ENCODE peak calls at places on chromosomes 4 and X, in ten cellular contexts. H is colonic mucosa; V is AG09309; W is sigmoid colon; P is fibroblast of pulmonary artery; B is T-helper 9 cell; I is activated CD8-positive, alpha-beta memory T cell treated with anti-CD3 and anti-CD28 coated beads for 48 hours; Z is posterior cingulate gyrus; A is foreskin fibroblast; S is NCI-H345. Q is an unnamed sample.

GRCh38 chr4:76420901-76421581 is at the start of gene CCDC158:
- DNase-seq in H (peak), V (no peak), W (no peak), P (no peak), B (no peak), I (no peak), Z (no peak), A (no peak), S (peak), Q (no peak)

GRCh38 chr4:140359571-140360427 is 13.6 kb upstream of the SCOC start:
- DNase-seq in H (peak), V (peak), W (peak), P (peak), B (peak), I (peak), Z (peak), A (peak), S (peak), Q (peak)

GRCh38 chr4:156476359-156476758 is 495.2 kb downstream of the PDGFC start:
- DNase-seq in H (no peak), V (peak), W (no peak), P (peak), B (no peak), I (no peak), Z (no peak), A (peak), S (no peak), Q (no peak)

GRCh38 chrX:130028196-130028595 is 45.8 kb downstream of the BCORL1 start:
- DNase-seq in H (peak), V (peak), W (no peak), P (peak), B (peak), I (peak), Z (no peak), A (peak), S (no peak), Q (peak)

GRCh38 chrX:66677430-66677829 is 38.6 kb upstream of the EDA2R start:
- DNase-seq in H (no peak), V (no peak), W (no peak), P (peak), B (no peak), I (no peak), Z (no peak), A (peak), S (no peak), Q (no peak)

GRCh38 chrX:2767631-2768455 is 16.0 kb downstream of the XG start:
- DNase-seq in H (peak), V (no peak), W (peak), P (peak), B (no peak), I (no peak), Z (no peak), A (peak), S (no peak), Q (no peak)

GRCh38 chr4:6268650-6269399 is 825 bp upstream of the WFS1 start:
- DNase-seq in H (no peak), V (no peak), W (no peak), P (no peak), B (no peak), I (no peak), Z (no peak), A (no peak), S (no peak), Q (no peak)

GRCh38 chrX:11557120-11557519 is 108.6 kb downstream of the ARHGAP6 start:
- DNase-seq in H (no peak), V (peak), W (no peak), P (peak), B (no peak), I (no peak), Z (no peak), A (peak), S (no peak), Q (no peak)

GRCh38 chrX:41441934-41442823 is 5.0 kb upstream of the NYX start:
- DNase-seq in H (peak), V (peak), W (peak), P (peak), B (peak), I (peak), Z (peak), A (peak), S (peak), Q (peak)

GRCh38 chrX:28408017-28408723 is 179.1 kb upstream of the IL1RAPL1 start:
- DNase-seq in H (no peak), V (no peak), W (no peak), P (no peak), B (no peak), I (no peak), Z (no peak), A (no peak), S (no peak), Q (no peak)

GRCh38 chrX:135191838-135192237 is 20.6 kb upstream of the CT55 start:
- DNase-seq in H (no peak), V (no peak), W (no peak), P (no peak), B (no peak), I (no peak), Z (no peak), A (no peak), S (no peak), Q (no peak)

GRCh38 chrX:47366051-47366722 is 4.2 kb upstream of the ZNF157 start:
- DNase-seq in H (peak), V (no peak), W (peak), P (peak), B (peak), I (peak), Z (peak), A (peak), S (peak), Q (peak)

GRCh38 chrX:86604620-86605019 is 456.4 kb downstream of the DACH2 start:
- DNase-seq in H (no peak), V (no peak), W (no peak), P (no peak), B (no peak), I (no peak), Z (no peak), A (no peak), S (no peak), Q (no peak)

GRCh38 chr4:123125477-123125876 is 203.1 kb upstream of the NUDT6 start:
- DNase-seq in H (no peak), V (no peak), W (no peak), P (no peak), B (no peak), I (no peak), Z (no peak), A (no peak), S (no peak), Q (no peak)

GRCh38 chr4:48341776-48342558 is 638 bp downstream of the SLAIN2 start:
- DNase-seq in H (peak), V (no peak), W (peak), P (peak), B (peak), I (peak), Z (peak), A (no peak), S (peak), Q (peak)

GRCh38 chr4:62709618-62710252 is 1509.6 kb downstream of the ADGRL3 start:
- DNase-seq in H (no peak), V (no peak), W (no peak), P (peak), B (no peak), I (no peak), Z (no peak), A (no peak), S (peak), Q (no peak)

GRCh38 chr4:16225139-16225538 is 1.1 kb downstream of the TAPT1 start:
- DNase-seq in H (no peak), V (no peak), W (no peak), P (peak), B (no peak), I (no peak), Z (no peak), A (no peak), S (no peak), Q (no peak)

GRCh38 chr4:107760281-107760947 is 40.4 kb upstream of the PAPSS1 start:
- DNase-seq in H (peak), V (no peak), W (no peak), P (peak), B (no peak), I (no peak), Z (no peak), A (no peak), S (no peak), Q (no peak)

GRCh38 chr4:8191136-8191747 is 7.8 kb upstream of the SH3TC1 start:
- DNase-seq in H (no peak), V (no peak), W (peak), P (peak), B (no peak), I (no peak), Z (peak), A (no peak), S (no peak), Q (no peak)